ENCODE peak calls at places on chromosomes 1 and 21, in six cellular contexts. G is esophagus muscularis mucosa, J is breast epithelium, E is sigmoid colon, T is HepG2, C is mammary epithelial cell. U is an unnamed sample.
A peak's percentile ranks its signal among the peaks of the same experiment; 100 is the strongest.

GRCh38 chr1:45442272-45442671 is 48.7 kb downstream of the TESK2 start:
- DNase-seq in G (no peak), J (no peak), E (no peak), T (no peak), C (peak; percentile 76), U (no peak)

GRCh38 chr1:29256979-29257804 is 20.9 kb downstream of the PTPRU start:
- DNase-seq in G (no peak), J (no peak), E (peak; percentile 65), T (no peak), C (peak; percentile 14), U (no peak)

GRCh38 chr1:50820545-50820944 is 139.5 kb downstream of the FAF1 start:
- DNase-seq in G (no peak), J (no peak), E (no peak), T (no peak), C (no peak), U (no peak)

GRCh38 chr21:39004776-39005605 is 178.3 kb downstream of the PSMG1 start:
- DNase-seq in G (no peak), J (no peak), E (peak; percentile 87), T (no peak), C (no peak), U (no peak)

GRCh38 chr1:236608930-236609726 is 4.8 kb upstream of the HEATR1 start:
- DNase-seq in G (no peak), J (no peak), E (peak; percentile 67), T (peak; percentile 43), C (peak; percentile 38), U (no peak)

GRCh38 chr1:212814989-212815388 is 23.3 kb downstream of the TATDN3 start:
- DNase-seq in G (no peak), J (no peak), E (no peak), T (peak; percentile 25), C (no peak), U (no peak)

GRCh38 chr1:20727746-20728316 is 4.7 kb downstream of the SH2D5 start:
- DNase-seq in G (no peak), J (no peak), E (no peak), T (no peak), C (no peak), U (no peak)

GRCh38 chr1:40861227-40862003 is 748 bp downstream of the CITED4 start:
- DNase-seq in G (no peak), J (no peak), E (peak; percentile 76), T (no peak), C (peak; percentile 41), U (no peak)

GRCh38 chr1:195785830-195786229 is 822.4 kb downstream of the KCNT2 start:
- DNase-seq in G (no peak), J (no peak), E (no peak), T (no peak), C (no peak), U (no peak)

GRCh38 chr1:205924436-205924742 is 18.9 kb downstream of the SLC26A9 start:
- DNase-seq in G (no peak), J (no peak), E (no peak), T (no peak), C (no peak), U (no peak)

GRCh38 chr1:29633784-29634183 is 397.5 kb downstream of the PTPRU start:
- DNase-seq in G (no peak), J (no peak), E (no peak), T (no peak), C (no peak), U (no peak)

GRCh38 chr1:15260418-15261154 is 13.6 kb downstream of the FHAD1 start:
- DNase-seq in G (peak; percentile 84), J (no peak), E (no peak), T (peak; percentile 89), C (peak; percentile 66), U (no peak)

GRCh38 chr1:186289943-186290560 is 85.0 kb downstream of the TPR start:
- DNase-seq in G (no peak), J (no peak), E (no peak), T (no peak), C (no peak), U (no peak)

GRCh38 chr21:26137379-26138060 is 33.0 kb downstream of the APP start:
- DNase-seq in G (no peak), J (no peak), E (no peak), T (no peak), C (no peak), U (no peak)

GRCh38 chr1:221442056-221442455 is 299.8 kb downstream of the DUSP10 start:
- DNase-seq in G (no peak), J (no peak), E (no peak), T (no peak), C (no peak), U (no peak)

GRCh38 chr1:153680120-153680403 is 1.6 kb downstream of the NPR1 start:
- DNase-seq in G (no peak), J (no peak), E (no peak), T (no peak), C (no peak), U (no peak)

GRCh38 chr1:221741971-221742554 is at the start of gene DUSP10:
- DNase-seq in G (peak; percentile 100), J (peak; percentile 98), E (peak; percentile 100), T (peak; percentile 99), C (peak; percentile 99), U (peak; percentile 99)

GRCh38 chr21:25421327-25422028 is 185.8 kb downstream of the MRPL39 start:
- DNase-seq in G (no peak), J (no peak), E (no peak), T (no peak), C (no peak), U (no peak)

GRCh38 chr1:197745911-197746310 is 29.4 kb downstream of the DENND1B start:
- DNase-seq in G (no peak), J (no peak), E (no peak), T (no peak), C (no peak), U (no peak)

GRCh38 chr1:162391790-162392563 is 10.4 kb downstream of the C1orf226 start:
- DNase-seq in G (no peak), J (no peak), E (no peak), T (peak; percentile 28), C (no peak), U (no peak)

GRCh38 chr1:53690411-53690810 is 48.6 kb downstream of the GLIS1 start:
- DNase-seq in G (no peak), J (no peak), E (no peak), T (no peak), C (no peak), U (no peak)

GRCh38 chr1:7360526-7360925 is 410.6 kb upstream of the VAMP3 start:
- DNase-seq in G (no peak), J (no peak), E (no peak), T (no peak), C (no peak), U (no peak)

GRCh38 chr1:10428956-10429355 is 1.3 kb upstream of the CENPS start:
- DNase-seq in G (no peak), J (no peak), E (peak; percentile 55), T (no peak), C (no peak), U (no peak)
- H3K27ac ChIP-seq in G (no peak overlapping the region), J (no peak overlapping the region), E (no peak overlapping the region), T (no peak overlapping the region), C (no peak overlapping the region), U (no peak overlapping the region)

GRCh38 chr21:41369915-41370839 is 8.3 kb downstream of the MX2 start:
- DNase-seq in G (no peak), J (no peak), E (peak; percentile 48), T (peak; percentile 32), C (no peak), U (no peak)
- H3K4me3 ChIP-seq in G (peak overlapping the region; percentile 49), J (peak overlapping the region; percentile 34), E (peak overlapping the region; percentile 38), T (peak overlapping the region; percentile 67), C (no peak overlapping the region), U (peak overlapping the region; percentile 73)

GRCh38 chr21:31299291-31300147 is 44.5 kb downstream of the TIAM1 start:
- DNase-seq in G (no peak), J (no peak), E (no peak), T (peak; percentile 5), C (no peak), U (no peak)
- H3K27ac ChIP-seq in G (no peak overlapping the region), J (no peak overlapping the region), E (no peak overlapping the region), T (no peak overlapping the region), C (no peak overlapping the region), U (no peak overlapping the region)

DNA sequence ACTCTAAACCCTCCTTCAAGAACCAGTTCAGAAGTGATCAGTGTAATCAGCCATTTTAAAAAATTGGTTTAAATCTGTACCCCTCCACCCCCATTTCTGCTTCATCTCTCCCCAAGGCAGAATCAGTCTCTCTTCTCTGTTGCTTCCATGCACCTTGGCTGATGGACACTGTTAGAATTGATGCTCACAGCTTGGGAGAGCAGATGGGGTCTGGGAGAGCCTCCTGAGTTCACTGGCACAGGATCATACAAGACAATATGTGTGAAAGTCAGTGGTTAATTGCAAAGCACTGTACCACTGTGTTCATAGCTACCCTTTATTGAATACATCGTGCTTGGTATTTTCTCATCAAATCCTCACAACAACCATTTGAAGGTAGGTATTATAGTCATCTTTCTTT is 140.9 kb downstream of the ROR1 start:
- DNase-seq in G (no peak), J (no peak), E (no peak), T (no peak), C (no peak), U (no peak)
- H3K4me3 ChIP-seq in G (no peak overlapping the region), J (no peak overlapping the region), E (no peak overlapping the region), T (no peak overlapping the region), C (no peak overlapping the region), U (no peak overlapping the region)

DNA sequence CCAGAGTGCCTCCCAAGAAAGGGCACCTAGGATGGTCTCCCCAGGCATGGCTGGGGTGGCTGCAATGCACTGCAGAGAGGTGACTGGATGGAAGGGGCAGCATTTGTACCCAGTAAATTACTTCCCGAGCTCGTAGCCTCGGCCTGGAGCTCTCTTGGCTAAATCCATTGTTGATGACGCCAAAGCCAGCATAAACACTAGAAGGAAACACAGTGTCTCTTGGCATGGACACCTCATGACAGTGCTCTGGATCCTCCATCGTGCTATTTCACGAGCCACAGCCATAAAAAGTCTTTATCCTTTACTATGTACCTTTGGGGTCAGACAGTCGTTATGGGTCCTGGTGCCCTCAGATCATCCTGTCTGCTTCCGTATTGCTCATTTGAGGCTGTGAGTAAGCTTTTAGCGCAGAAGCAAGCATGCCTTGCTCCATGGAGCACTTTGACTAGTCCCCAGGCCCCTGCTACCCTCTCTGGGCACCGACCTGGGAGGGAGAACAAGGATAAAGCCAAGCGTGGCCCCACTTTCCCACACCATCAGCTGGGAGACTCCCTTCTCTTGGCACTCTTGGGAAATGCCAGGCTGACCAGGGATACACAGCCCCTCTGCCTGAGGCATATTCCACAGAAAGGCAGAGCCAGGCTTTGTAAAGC is 10.3 kb upstream of the PRELP start:
- DNase-seq in G (no peak), J (no peak), E (peak; percentile 95), T (no peak), C (no peak), U (no peak)
- H3K27ac ChIP-seq in G (peak overlapping the region; percentile 92), J (peak overlapping the region; percentile 90), E (peak overlapping the region; percentile 89), T (no peak overlapping the region), C (no peak overlapping the region), U (peak overlapping the region; percentile 92)

U was measured in thoracic aorta.